ENCODE peak calls at places on chromosome 20, in four cellular contexts. J is HCT116, X is GM12878, F is H1. I is an unnamed sample.

GRCh38 chr20:19783966-19784401 is 25.9 kb downstream of the RIN2 start:
- DNase-seq in J (no peak), X (no peak), F (no peak), I (no peak)

GRCh38 chr20:3045042-3045815 is 623 bp upstream of the MRPS26 start:
- DNase-seq in J (no peak), X (no peak), F (no peak), I (peak)

GRCh38 chr20:49276201-49276894 is 1.5 kb downstream of the ZNFX1 start:
- DNase-seq in J (no peak), X (no peak), F (no peak), I (no peak)

GRCh38 chr20:16530201-16530681 is 43.0 kb downstream of the KIF16B start:
- DNase-seq in J (peak), X (no peak), F (no peak), I (no peak)

GRCh38 chr20:884983-885952 is 30.9 kb downstream of the ANGPT4 start:
- DNase-seq in J (no peak), X (no peak), F (peak), I (peak)

GRCh38 chr20:61749406-61750075 is 316.1 kb downstream of the TAF4 start:
- DNase-seq in J (no peak), X (no peak), F (no peak), I (no peak)

GRCh38 chr20:31485450-31486339 is 10.6 kb downstream of the REM1 start:
- DNase-seq in J (no peak), X (no peak), F (no peak), I (no peak)

GRCh38 chr20:61835301-61835700 is 230.4 kb downstream of the TAF4 start:
- DNase-seq in J (no peak), X (no peak), F (no peak), I (no peak)

GRCh38 chr20:14622796-14623195 is 285.4 kb upstream of the FLRT3 start:
- DNase-seq in J (peak), X (no peak), F (peak), I (no peak)

GRCh38 chr20:36214684-36215256 is 21.5 kb upstream of the AAR2 start:
- DNase-seq in J (no peak), X (no peak), F (no peak), I (peak)

GRCh38 chr20:38471245-38471644 is 1.4 kb upstream of the RALGAPB start:
- DNase-seq in J (no peak), X (no peak), F (no peak), I (no peak)

GRCh38 chr20:50376888-50377459 is 133.2 kb upstream of the PTPN1 start:
- DNase-seq in J (no peak), X (no peak), F (no peak), I (no peak)

GRCh38 chr20:38985603-38986170 is 23.5 kb downstream of the DHX35 start:
- DNase-seq in J (no peak), X (peak), F (no peak), I (no peak)

GRCh38 chr20:32484221-32485125 is 100.7 kb downstream of the NOL4L start:
- DNase-seq in J (no peak), X (no peak), F (no peak), I (no peak)

GRCh38 chr20:32570401-32571190 is 14.5 kb downstream of the NOL4L start:
- DNase-seq in J (no peak), X (no peak), F (no peak), I (no peak)

GRCh38 chr20:64257107-64257757 is 1.7 kb downstream of the PCMTD2 start:
- DNase-seq in J (no peak), X (no peak), F (no peak), I (no peak)

GRCh38 chr20:47740225-47741184 is 44.8 kb downstream of the SULF2 start:
- DNase-seq in J (peak), X (no peak), F (no peak), I (peak)

GRCh38 chr20:60206259-60206658 is 248.0 kb downstream of the CDH26 start:
- DNase-seq in J (peak), X (no peak), F (no peak), I (peak)

GRCh38 chr20:60204601-60205000 is 246.4 kb downstream of the CDH26 start:
- DNase-seq in J (no peak), X (no peak), F (no peak), I (no peak)

GRCh38 chr20:60201198-60201597 is 243.0 kb downstream of the CDH26 start:
- DNase-seq in J (no peak), X (no peak), F (no peak), I (no peak)

GRCh38 chr20:60202046-60202445 is 243.8 kb downstream of the CDH26 start:
- DNase-seq in J (no peak), X (no peak), F (no peak), I (no peak)

GRCh38 chr20:60203451-60203850 is 245.2 kb downstream of the CDH26 start:
- DNase-seq in J (no peak), X (no peak), F (no peak), I (no peak)
- TF ChIP-seq JUND in J (no peak), X (no peak), F (no peak), I (no peak)

GRCh38 chr20:25179439-25180089 is 15.9 kb upstream of the ENTPD6 start:
- DNase-seq in J (no peak), X (no peak), F (no peak), I (no peak)

GRCh38 chr20:25176184-25176583 is 19.3 kb upstream of the ENTPD6 start:
- DNase-seq in J (no peak), X (no peak), F (no peak), I (no peak)

GRCh38 chr20:25178563-25179438 is 16.7 kb upstream of the ENTPD6 start:
- DNase-seq in J (peak), X (no peak), F (no peak), I (peak)

GRCh38 chr20:25173886-25174308 is 21.6 kb upstream of the ENTPD6 start:
- DNase-seq in J (no peak), X (no peak), F (no peak), I (no peak)

GRCh38 chr20:25177890-25178321 is 17.6 kb upstream of the ENTPD6 start:
- DNase-seq in J (no peak), X (no peak), F (no peak), I (peak)
- TF ChIP-seq JUND in J (no peak), X (no peak), F (no peak), I (peak)

DNA sequence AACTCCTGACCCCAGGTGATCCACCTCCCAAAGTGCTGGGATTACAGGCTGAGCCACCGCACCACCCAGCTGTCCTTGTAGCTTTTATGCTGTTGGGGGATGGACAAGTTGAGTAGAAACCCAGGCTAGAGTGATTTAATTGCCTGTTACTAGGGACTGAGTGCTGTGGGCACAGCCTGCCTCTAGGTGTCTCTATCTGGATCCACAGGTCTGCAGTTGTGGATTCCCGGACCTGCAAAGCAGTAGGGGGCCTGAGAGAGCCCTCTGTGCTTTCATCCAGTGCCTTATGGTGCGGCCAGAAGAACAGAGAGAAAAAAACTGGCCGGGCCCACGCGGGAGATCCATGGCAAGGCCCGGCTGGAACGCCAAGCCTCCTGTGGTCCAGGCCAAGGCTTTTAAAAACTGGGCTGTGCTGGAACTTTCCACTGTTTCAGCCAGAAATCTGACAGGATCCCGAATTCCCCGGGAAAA is 5.1 kb downstream of the SIRPA start:
- DNase-seq in J (peak), X (no peak), F (peak), I (peak)
- TF ChIP-seq JUND in J (no peak), X (no peak), F (no peak), I (no peak)

DNA sequence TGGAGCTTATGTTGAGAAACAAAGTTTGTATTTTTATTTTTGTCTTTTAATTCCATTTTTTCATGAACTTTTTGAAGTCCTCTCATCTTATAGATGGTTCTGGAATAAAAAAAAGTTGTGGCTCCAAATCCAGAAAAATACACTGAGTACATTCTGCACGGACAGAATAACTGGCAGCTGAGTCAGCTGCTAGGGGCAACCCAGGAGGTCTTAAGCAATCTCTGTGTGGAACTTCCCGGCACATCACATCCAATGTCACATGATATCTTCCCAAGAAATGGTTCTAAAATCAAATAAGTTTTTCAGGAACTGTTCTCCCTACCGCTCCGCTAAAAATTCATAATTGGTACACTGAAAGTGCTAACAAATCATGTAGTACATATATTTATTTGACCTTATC is 29.8 kb downstream of the SLC13A3 start:
- DNase-seq in J (no peak), X (no peak), F (no peak), I (no peak)
- TF ChIP-seq JUND in J (no peak), X (no peak), F (no peak), I (no peak)

DNA sequence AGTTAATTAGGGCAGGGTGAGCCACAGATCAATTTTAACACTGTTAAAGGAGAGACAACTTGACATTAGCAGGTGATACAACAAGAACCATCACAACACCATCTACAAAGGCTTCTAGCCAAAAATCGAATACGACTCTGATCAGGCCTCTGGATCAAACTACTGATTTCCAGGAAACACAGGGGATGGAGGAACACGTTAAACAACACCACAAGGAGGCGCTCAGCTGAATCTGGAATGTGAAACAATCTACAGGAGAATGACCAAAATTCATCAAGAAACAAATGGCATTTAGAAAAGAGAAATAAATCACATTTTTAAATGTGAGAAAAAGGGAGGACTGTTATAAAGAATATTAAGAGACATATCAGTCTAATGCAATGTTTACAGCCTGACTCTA is 13.5 kb upstream of the MAFB start:
- DNase-seq in J (no peak), X (no peak), F (no peak), I (peak)
- TF ChIP-seq JUND in J (no peak), X (no peak), F (no peak), I (no peak)

GRCh38 chr20:45036044-45036755 is 64.7 kb downstream of the KCNS1 start:
- DNase-seq in J (peak), X (no peak), F (no peak), I (no peak)
- TF ChIP-seq JUND in J (peak), X (no peak), F (no peak), I (no peak)

DNA sequence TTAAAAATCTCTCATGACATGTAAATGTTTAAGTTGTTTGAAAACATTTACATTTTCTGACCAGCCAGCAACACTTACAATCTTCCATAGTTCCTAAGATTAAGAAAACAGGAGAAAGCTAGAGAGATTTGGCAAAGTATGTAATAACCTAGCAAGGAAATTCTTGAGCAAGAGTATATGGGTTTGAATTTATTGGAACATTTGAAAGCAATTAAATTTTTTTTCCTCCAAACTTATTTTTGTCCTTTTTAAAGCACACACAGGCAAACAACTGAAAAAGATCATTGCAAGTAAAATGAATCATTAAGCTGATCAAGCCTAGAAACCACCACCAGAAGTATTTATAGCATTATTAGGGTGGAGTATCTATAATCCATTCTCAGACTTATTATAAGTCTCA is 20.1 kb upstream of the ZNF217 start:
- DNase-seq in J (no peak), X (no peak), F (no peak), I (no peak)
- TF ChIP-seq JUND in J (no peak), X (no peak), F (no peak), I (no peak)

DNA sequence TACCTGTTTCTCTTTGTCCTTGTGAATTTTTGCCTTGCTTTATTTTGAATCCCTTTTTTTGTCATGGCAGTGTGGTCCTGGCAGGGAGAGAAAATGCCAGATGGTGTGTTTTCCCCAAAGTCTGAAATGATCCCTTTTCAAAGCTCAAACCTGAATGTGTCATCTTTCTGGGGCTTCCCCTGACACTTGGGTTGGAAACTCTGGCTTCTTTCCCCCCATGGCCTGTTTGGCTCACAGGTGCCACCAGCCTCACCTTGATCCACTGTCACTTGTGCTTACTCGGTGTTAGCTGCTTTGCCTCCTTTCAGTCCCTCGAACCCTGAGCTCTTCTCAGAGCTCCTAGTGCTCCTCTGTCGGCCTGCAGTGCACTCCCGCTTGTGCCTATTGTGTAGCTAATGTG is 22.3 kb downstream of the MYBL2 start:
- DNase-seq in J (no peak), X (no peak), F (no peak), I (no peak)
- TF ChIP-seq JUND in J (no peak), X (no peak), F (no peak), I (no peak)

GRCh38 chr20:23049933-23050838 is 714 bp upstream of the THBD start:
- DNase-seq in J (no peak), X (no peak), F (no peak), I (no peak)
- TF ChIP-seq JUND in J (no peak), X (no peak), F (no peak), I (no peak)